ENCODE peak calls at places on chromosomes 11 and 22, in four cellular contexts. Z is upper lobe of right lung, M is body of pancreas, G is sigmoid colon. Q is an unnamed sample.

GRCh38 chr11:129489254-129489653 is 113.6 kb downstream of the BARX2 start:
- DNase-seq in Z (no peak), M (no peak), G (no peak), Q (no peak)

GRCh38 chr11:12725863-12726666 is 51.8 kb downstream of the TEAD1 start:
- DNase-seq in Z (no peak), M (no peak), G (no peak), Q (no peak)

GRCh38 chr11:34787348-34787747 is 128.8 kb downstream of the APIP start:
- DNase-seq in Z (no peak), M (no peak), G (no peak), Q (no peak)

GRCh38 chr22:42296381-42296853 is 26.0 kb upstream of the TCF20 start:
- DNase-seq in Z (no peak), M (peak; percentile 53), G (peak; percentile 75), Q (peak; percentile 93)

GRCh38 chr22:39240841-39241631 is 3.7 kb downstream of the PDGFB start:
- DNase-seq in Z (no peak), M (peak; percentile 85), G (peak; percentile 86), Q (peak; percentile 45)

GRCh38 chr11:129247129-129247528 is 55.0 kb upstream of the ARHGAP32 start:
- DNase-seq in Z (no peak), M (no peak), G (no peak), Q (no peak)

GRCh38 chr11:6812391-6813005 is 13.0 kb upstream of the OR6A2 start:
- DNase-seq in Z (no peak), M (no peak), G (no peak), Q (peak; percentile 9)

GRCh38 chr22:19718255-19719054 is 4.2 kb downstream of the SEPTIN5 start:
- DNase-seq in Z (no peak), M (no peak), G (no peak), Q (no peak)

GRCh38 chr11:73981051-73981805 is 1.4 kb downstream of the UCP2 start:
- DNase-seq in Z (peak; percentile 16), M (no peak), G (peak; percentile 39), Q (no peak)

GRCh38 chr11:111983187-111983986 is 41.8 kb upstream of the DLAT start:
- DNase-seq in Z (peak; percentile 80), M (peak; percentile 79), G (no peak), Q (no peak)

GRCh38 chr11:129285387-129285786 is 90.3 kb upstream of the BARX2 start:
- DNase-seq in Z (no peak), M (no peak), G (no peak), Q (no peak)

GRCh38 chr11:45087301-45087700 is 59.1 kb upstream of the PRDM11 start:
- DNase-seq in Z (no peak), M (no peak), G (no peak), Q (no peak)

GRCh38 chr22:22697377-22698120 is 53.1 kb downstream of the GGTLC2 start:
- DNase-seq in Z (no peak), M (no peak), G (peak; percentile 40), Q (no peak)

GRCh38 chr11:91984033-91984568 is 240.5 kb upstream of the FAT3 start:
- DNase-seq in Z (no peak), M (no peak), G (no peak), Q (no peak)

GRCh38 chr11:63532799-63533475 is 3.7 kb upstream of the PLAAT4 start:
- DNase-seq in Z (no peak), M (no peak), G (no peak), Q (no peak)

GRCh38 chr11:127816959-127817358 is 770.4 kb downstream of the ETS1 start:
- DNase-seq in Z (no peak), M (no peak), G (no peak), Q (no peak)

GRCh38 chr22:36738416-36739020 is 35.0 kb upstream of the CACNG2 start:
- DNase-seq in Z (peak; percentile 36), M (peak; percentile 1), G (peak; percentile 26), Q (no peak)

GRCh38 chr11:16769386-16769785 is 30.9 kb downstream of the C11orf58 start:
- DNase-seq in Z (no peak), M (no peak), G (no peak), Q (no peak)

GRCh38 chr11:19756675-19757475 is 44.2 kb downstream of the NAV2 start:
- DNase-seq in Z (no peak), M (no peak), G (peak; percentile 77), Q (no peak)

GRCh38 chr11:134638796-134639540 is 226.9 kb upstream of the B3GAT1 start:
- DNase-seq in Z (no peak), M (no peak), G (no peak), Q (no peak)

GRCh38 chr11:134290646-134291045 is 14.5 kb downstream of the GLB1L3 start:
- DNase-seq in Z (no peak), M (no peak), G (no peak), Q (no peak)

GRCh38 chr11:63698976-63699733 is 17.9 kb downstream of the RTN3 start:
- DNase-seq in Z (no peak), M (no peak), G (no peak), Q (no peak)

GRCh38 chr22:21936151-21936778 is 16.4 kb downstream of the PPM1F start:
- DNase-seq in Z (peak; percentile 74), M (no peak), G (no peak), Q (no peak)

GRCh38 chr22:29130490-29130889 is 57.7 kb downstream of the KREMEN1 start:
- DNase-seq in Z (no peak), M (no peak), G (peak; percentile 17), Q (no peak)

GRCh38 chr11:27174026-27174425 is 133.4 kb downstream of the BBOX1 start:
- DNase-seq in Z (no peak), M (peak; percentile 43), G (no peak), Q (no peak)

GRCh38 chr11:121797496-121797895 is 318.5 kb downstream of the BLID start:
- DNase-seq in Z (no peak), M (no peak), G (no peak), Q (no peak)

GRCh38 chr11:111592491-111592890 is 9.8 kb upstream of the SIK2 start:
- DNase-seq in Z (no peak), M (no peak), G (no peak), Q (no peak)

GRCh38 chr11:64568041-64568571 is 22.9 kb upstream of the SLC22A12 start:
- DNase-seq in Z (peak; percentile 63), M (no peak), G (no peak), Q (no peak)

GRCh38 chr11:13355191-13355590 is 77.6 kb downstream of the BMAL1 start:
- DNase-seq in Z (no peak), M (no peak), G (no peak), Q (no peak)

GRCh38 chr11:67397536-67397935 is 4.1 kb downstream of the PPP1CA start:
- DNase-seq in Z (no peak), M (no peak), G (no peak), Q (peak; percentile 51)
- H3K4me1 ChIP-seq in Z (peaks cover 34% of the 10 kb centered on the region), M (peaks cover 36% of the 10 kb centered on the region), G (peaks cover 56% of the 10 kb centered on the region), Q (peaks cover 12% of the 10 kb centered on the region)

GRCh38 chr11:102309621-102310541 is 7.4 kb upstream of the BIRC3 start:
- DNase-seq in Z (no peak), M (no peak), G (no peak), Q (no peak)
- TF ChIP-seq CTCF in Z (no peak), M (no peak), G (no peak), Q (peak; percentile 25)

DNA sequence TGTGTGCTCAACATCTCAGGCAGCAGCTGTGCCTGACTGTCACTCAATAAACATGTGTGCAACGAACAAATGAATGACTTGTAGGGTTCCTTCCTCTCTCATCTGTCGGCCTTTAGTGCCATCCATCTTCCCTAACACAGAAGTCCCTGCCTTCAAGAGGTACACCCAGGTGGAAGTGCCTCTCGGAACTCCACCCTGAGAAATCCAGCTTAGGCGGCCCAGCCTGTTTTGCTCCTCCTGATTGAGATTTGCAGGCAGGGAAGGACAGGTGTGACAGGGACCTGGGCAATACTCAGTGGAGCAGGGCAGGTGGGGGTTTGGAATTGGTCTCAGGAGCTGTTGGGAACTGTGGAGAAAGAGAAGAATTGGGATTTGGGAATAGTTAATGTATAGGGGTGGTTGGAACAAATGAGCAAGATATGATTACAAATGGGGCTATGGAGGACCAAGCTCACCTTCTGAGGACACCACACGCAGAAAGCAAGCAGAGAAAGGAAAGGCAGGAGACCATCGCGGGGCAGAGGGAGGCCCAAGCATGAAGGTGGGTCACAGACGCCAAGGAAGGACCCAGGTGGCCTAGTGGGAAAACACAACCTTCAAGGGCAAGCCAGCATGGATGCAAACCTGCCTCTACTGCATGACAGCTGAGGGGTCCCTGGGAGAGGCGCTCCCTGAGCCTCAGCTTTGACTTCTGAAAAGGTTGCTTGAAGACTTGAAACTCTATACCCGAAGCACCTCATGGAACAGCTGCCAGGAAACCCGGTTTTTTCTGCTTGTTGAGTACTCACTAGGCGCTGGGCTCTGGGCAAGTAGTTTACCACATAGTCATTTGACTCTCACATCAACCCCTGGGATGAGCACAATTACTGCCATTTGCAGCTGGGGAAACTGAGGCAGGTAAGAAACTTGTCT is 40.9 kb upstream of the ANO1 start:
- DNase-seq in Z (no peak), M (no peak), G (no peak), Q (no peak)
- H3K9me3 ChIP-seq in Z (no peaks in the 10 kb centered on the region), M (no peaks in the 10 kb centered on the region), G (peaks cover 6% of the 10 kb centered on the region), Q (no peaks in the 10 kb centered on the region)

DNA sequence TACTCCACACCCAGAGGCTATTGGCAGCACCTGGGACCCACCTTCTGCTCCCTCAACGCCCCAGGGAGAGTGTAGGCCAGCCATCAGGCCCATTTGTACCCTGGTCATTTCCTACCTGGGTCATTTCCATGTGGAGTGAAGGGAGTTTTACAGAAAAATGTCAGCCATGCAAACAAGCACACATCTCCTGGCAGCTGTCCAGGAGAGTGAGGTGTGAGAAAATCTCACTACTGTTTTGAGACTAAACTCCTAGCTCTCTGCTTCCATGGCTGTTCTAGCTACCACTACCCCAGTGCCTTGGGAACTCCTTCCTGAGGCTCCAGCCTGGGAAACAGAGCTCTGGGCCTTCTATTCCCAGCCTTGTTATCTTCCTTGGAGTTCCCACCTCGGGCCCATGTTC is 2.8 kb upstream of the TMPRSS13 start:
- DNase-seq in Z (no peak), M (peak; percentile 36), G (peak; percentile 62), Q (no peak)
- H3K4me1 ChIP-seq in Z (peaks cover 10% of the 10 kb centered on the region), M (peaks cover 12% of the 10 kb centered on the region), G (peaks cover 5% of the 10 kb centered on the region), Q (no peaks in the 10 kb centered on the region)

GRCh38 chr11:32785262-32785661 is 9.2 kb downstream of the CCDC73 start:
- DNase-seq in Z (no peak), M (no peak), G (no peak), Q (no peak)
- TF ChIP-seq CTCF in Z (no peak), M (no peak), G (no peak), Q (no peak)

DNA sequence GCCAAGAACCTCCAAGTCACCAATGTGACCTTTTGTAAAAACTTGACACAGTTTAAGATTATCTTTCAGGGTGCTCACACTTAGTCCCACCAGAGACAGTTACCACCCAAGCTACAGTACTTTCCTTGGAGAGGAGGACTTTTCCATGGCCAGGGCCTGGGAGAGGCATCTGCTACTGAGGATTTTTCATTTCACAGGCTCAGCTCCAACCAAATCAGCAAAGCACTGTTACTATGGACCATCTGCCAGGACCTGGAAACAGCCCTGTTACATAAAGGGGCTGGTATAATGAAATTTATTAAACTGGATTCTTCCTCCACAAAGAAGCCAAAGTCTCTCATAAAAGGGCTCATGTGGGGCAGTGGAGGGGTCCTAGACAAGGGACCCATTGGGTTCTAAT is 38.6 kb downstream of the SERGEF start:
- DNase-seq in Z (no peak), M (no peak), G (no peak), Q (no peak)
- H3K9me3 ChIP-seq in Z (no peaks in the 10 kb centered on the region), M (no peaks in the 10 kb centered on the region), G (no peaks in the 10 kb centered on the region), Q (no peaks in the 10 kb centered on the region)

DNA sequence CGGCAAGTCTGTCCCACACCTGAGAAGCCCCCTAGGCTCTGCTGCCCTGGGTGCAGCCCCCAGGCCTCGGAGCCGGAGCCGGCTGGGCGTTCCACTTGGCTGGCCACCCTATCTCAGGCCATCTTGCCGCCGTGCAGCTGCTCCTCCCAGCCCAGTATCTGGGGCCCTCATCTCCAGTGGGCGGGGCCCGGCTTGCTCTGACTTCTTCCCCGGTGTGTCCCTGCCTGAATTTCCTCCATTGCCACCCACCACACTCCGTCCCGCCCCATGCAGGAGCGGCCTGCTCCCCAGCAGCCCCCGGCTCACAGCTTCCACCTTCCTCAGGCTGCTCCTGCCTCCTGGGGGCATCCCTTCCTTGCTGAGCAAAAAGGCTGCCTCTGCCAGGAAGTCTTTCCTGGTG is 46.6 kb downstream of the WNT7B start:
- DNase-seq in Z (no peak), M (no peak), G (no peak), Q (peak; percentile 82)
- H3K4me1 ChIP-seq in Z (no peaks in the 10 kb centered on the region), M (peaks cover 20% of the 10 kb centered on the region), G (peaks cover 9% of the 10 kb centered on the region), Q (peaks cover 33% of the 10 kb centered on the region)

Q was measured in BE2C.